ENCODE peak calls at places on chromosomes 11 and 22, in seven cellular contexts. P is tibial artery; T is cardiac fibroblast; N is stimulated activated CD4-positive, alpha-beta T cell treated with anti-CD3 and anti-CD28 coated beads, Interleukin-1b, Interleukin-23, amount 100 ng/mL, for 1 hour; M is dorsolateral prefrontal cortex; I is T follicular helper cell; R is cerebellum. Y is an unnamed sample.

GRCh38 chr22:40922484-40923303 is 28.5 kb upstream of the RBX1 start:
- DNase-seq in P (no peak), T (peak), N (no peak), M (no peak), I (no peak), R (peak), Y (peak)

GRCh38 chr11:67694875-67695555 is 20.6 kb upstream of the ALDH3B2 start:
- DNase-seq in P (no peak), T (no peak), N (no peak), M (no peak), I (no peak), R (no peak), Y (no peak)

GRCh38 chr11:13663631-13664071 is 4.8 kb upstream of the FAR1 start:
- DNase-seq in P (no peak), T (peak), N (no peak), M (no peak), I (no peak), R (no peak), Y (no peak)

GRCh38 chr22:44625981-44626687 is 75.9 kb upstream of the PRR5 start:
- DNase-seq in P (peak), T (peak), N (peak), M (peak), I (peak), R (peak), Y (peak)

GRCh38 chr22:30606455-30607299 is at the start of gene TCN2:
- DNase-seq in P (peak), T (peak), N (no peak), M (peak), I (no peak), R (peak), Y (peak)

GRCh38 chr11:28417601-28418323 is 309.6 kb downstream of the METTL15 start:
- DNase-seq in P (no peak), T (no peak), N (no peak), M (no peak), I (no peak), R (no peak), Y (no peak)

GRCh38 chr22:21632931-21633330 is 371 bp downstream of the CCDC116 start:
- DNase-seq in P (no peak), T (no peak), N (no peak), M (no peak), I (no peak), R (no peak), Y (no peak)

GRCh38 chr22:21042978-21043855 is 2.5 kb upstream of the LRRC74B start:
- DNase-seq in P (no peak), T (no peak), N (no peak), M (no peak), I (no peak), R (no peak), Y (no peak)

GRCh38 chr11:94519478-94520084 is 7.3 kb downstream of the C11orf97 start:
- DNase-seq in P (no peak), T (peak), N (no peak), M (no peak), I (no peak), R (peak), Y (no peak)

GRCh38 chr22:43535741-43536140 is 123.9 kb downstream of the MPPED1 start:
- DNase-seq in P (no peak), T (no peak), N (no peak), M (peak), I (no peak), R (no peak), Y (no peak)

GRCh38 chr11:132335311-132335710 is 964.9 kb downstream of the NTM start:
- DNase-seq in P (no peak), T (no peak), N (no peak), M (no peak), I (no peak), R (no peak), Y (no peak)

GRCh38 chr22:42500164-42500835 is 19.3 kb downstream of the RRP7A start:
- DNase-seq in P (peak), T (peak), N (peak), M (peak), I (peak), R (peak), Y (no peak)

GRCh38 chr11:9943346-9944110 is 279.7 kb downstream of the SWAP70 start:
- DNase-seq in P (no peak), T (peak), N (no peak), M (no peak), I (no peak), R (no peak), Y (no peak)

GRCh38 chr11:32081129-32081641 is 9.7 kb upstream of the RCN1 start:
- DNase-seq in P (no peak), T (peak), N (no peak), M (no peak), I (no peak), R (no peak), Y (peak)

GRCh38 chr11:36132940-36133339 is 156.3 kb downstream of the COMMD9 start:
- DNase-seq in P (no peak), T (no peak), N (no peak), M (no peak), I (no peak), R (no peak), Y (no peak)

GRCh38 chr22:39520874-39521857 is 804 bp downstream of the ATF4 start:
- DNase-seq in P (peak), T (peak), N (peak), M (peak), I (peak), R (peak), Y (peak)

GRCh38 chr11:65380460-65381126 is 1.9 kb downstream of the SLC25A45 start:
- DNase-seq in P (no peak), T (no peak), N (no peak), M (no peak), I (no peak), R (no peak), Y (no peak)

GRCh38 chr11:12719221-12719620 is 45.0 kb downstream of the TEAD1 start:
- DNase-seq in P (no peak), T (peak), N (no peak), M (no peak), I (no peak), R (no peak), Y (peak)

GRCh38 chr11:31808268-31808667 is 2.9 kb downstream of the PAX6 start:
- DNase-seq in P (no peak), T (no peak), N (no peak), M (no peak), I (no peak), R (no peak), Y (no peak)

GRCh38 chr11:35295751-35296150 is 123.6 kb downstream of the SLC1A2 start:
- DNase-seq in P (no peak), T (no peak), N (no peak), M (no peak), I (no peak), R (no peak), Y (no peak)

GRCh38 chr11:42161886-42162285 is 702.4 kb upstream of the LRRC4C start:
- DNase-seq in P (no peak), T (peak), N (no peak), M (no peak), I (no peak), R (no peak), Y (no peak)

GRCh38 chr11:120272303-120272702 is 32.4 kb downstream of the POU2F3 start:
- DNase-seq in P (no peak), T (peak), N (no peak), M (no peak), I (no peak), R (no peak), Y (peak)

GRCh38 chr11:123507043-123507442 is 77.0 kb downstream of the GRAMD1B start:
- DNase-seq in P (no peak), T (no peak), N (no peak), M (no peak), I (no peak), R (no peak), Y (no peak)

GRCh38 chr11:66686100-66686785 is 8.6 kb upstream of the RBM4B start:
- DNase-seq in P (no peak), T (no peak), N (no peak), M (peak), I (no peak), R (no peak), Y (no peak)

GRCh38 chr11:68146010-68146540 is 24.9 kb upstream of the CHKA start:
- DNase-seq in P (peak), T (peak), N (no peak), M (no peak), I (no peak), R (no peak), Y (peak)

GRCh38 chr11:73298233-73298632 is 9.8 kb upstream of the ARHGEF17 start:
- DNase-seq in P (no peak), T (no peak), N (no peak), M (no peak), I (no peak), R (no peak), Y (no peak)

GRCh38 chr11:57567210-57567511 is 311 bp downstream of the UBE2L6 start:
- DNase-seq in P (no peak), T (peak), N (no peak), M (no peak), I (peak), R (no peak), Y (no peak)

GRCh38 chr22:19599004-19599403 is 74.8 kb upstream of the CLDN5 start:
- DNase-seq in P (no peak), T (no peak), N (no peak), M (no peak), I (no peak), R (no peak), Y (no peak)

GRCh38 chr11:31325162-31325561 is 44.4 kb downstream of the DCDC1 start:
- DNase-seq in P (no peak), T (peak), N (no peak), M (no peak), I (no peak), R (no peak), Y (peak)

GRCh38 chr11:118012083-118012669 is 26.0 kb downstream of the IL10RA start:
- DNase-seq in P (peak), T (no peak), N (no peak), M (no peak), I (no peak), R (no peak), Y (no peak)

GRCh38 chr11:123549901-123550619 is 104.4 kb downstream of the SCN3B start:
- DNase-seq in P (no peak), T (no peak), N (no peak), M (no peak), I (no peak), R (no peak), Y (no peak)

GRCh38 chr11:1111545-1112212 is 37.0 kb downstream of the MUC2 start:
- DNase-seq in P (no peak), T (no peak), N (no peak), M (no peak), I (no peak), R (no peak), Y (no peak)

GRCh38 chr11:62574363-62575057 is 819 bp upstream of the EEF1G start:
- DNase-seq in P (no peak), T (peak), N (no peak), M (no peak), I (no peak), R (peak), Y (no peak)

GRCh38 chr22:42388130-42388797 is 43.9 kb downstream of the NFAM1 start:
- DNase-seq in P (no peak), T (no peak), N (no peak), M (peak), I (no peak), R (peak), Y (no peak)

GRCh38 chr22:23376256-23376655 is 195.9 kb downstream of the BCR start:
- DNase-seq in P (no peak), T (no peak), N (no peak), M (no peak), I (peak), R (no peak), Y (peak)

GRCh38 chr11:78216021-78216420 is 27.3 kb downstream of the USP35 start:
- DNase-seq in P (no peak), T (no peak), N (no peak), M (peak), I (no peak), R (no peak), Y (no peak)

GRCh38 chr22:46450931-46451660 is 86.3 kb downstream of the CELSR1 start:
- DNase-seq in P (no peak), T (no peak), N (no peak), M (no peak), I (no peak), R (no peak), Y (no peak)

GRCh38 chr22:30314918-30315317 is 11.8 kb downstream of the TBC1D10A start:
- DNase-seq in P (no peak), T (no peak), N (no peak), M (no peak), I (peak), R (no peak), Y (no peak)

GRCh38 chr22:46517255-46517761 is 20.1 kb downstream of the CELSR1 start:
- DNase-seq in P (no peak), T (no peak), N (no peak), M (no peak), I (no peak), R (no peak), Y (no peak)

GRCh38 chr22:27726726-27727449 is 74.7 kb downstream of the MN1 start:
- DNase-seq in P (peak), T (peak), N (no peak), M (no peak), I (no peak), R (no peak), Y (peak)